ENCODE peak calls at places on chromosome 16, in eight cellular contexts. Y, Z, C, L, F, X, V and T are unnamed samples.

GRCh38 chr16:68190099-68190498 is 45.8 kb downstream of the ESRP2 start:
- DNase-seq in Y (no peak), X (no peak), V (no peak), F (no peak), L (peak; percentile 10), Z (no peak), C (no peak), T (no peak)

GRCh38 chr16:85557083-85557975 is 55.8 kb upstream of the GSE1 start:
- DNase-seq in Y (peak; percentile 55), Z (no peak), C (peak; percentile 75), X (peak; percentile 43), F (peak; percentile 63), V (no peak), L (peak; percentile 51), T (no peak)

GRCh38 chr16:24440296-24440695 is 99.1 kb upstream of the RBBP6 start:
- DNase-seq in Z (no peak), X (no peak), L (no peak), V (no peak), Y (no peak), F (no peak), C (no peak), T (no peak)

GRCh38 chr16:58462997-58463891 is 36.7 kb upstream of the NDRG4 start:
- DNase-seq in C (no peak), Y (no peak), L (peak; percentile 26), F (peak; percentile 70), X (no peak), Z (no peak), V (no peak), T (peak; percentile 53)

GRCh38 chr16:17416461-17417221 is 54.1 kb downstream of the XYLT1 start:
- DNase-seq in Z (no peak), C (no peak), L (peak; percentile 67), V (no peak), Y (peak; percentile 35), X (no peak), F (no peak), T (no peak)

GRCh38 chr16:83456934-83457333 is 350.8 kb upstream of the HSBP1 start:
- DNase-seq in V (no peak), F (no peak), Y (no peak), C (no peak), X (no peak), Z (no peak), L (no peak), T (no peak)

GRCh38 chr16:65457084-65457483 is 335.2 kb upstream of the CDH11 start:
- DNase-seq in L (no peak), Z (no peak), Y (no peak), X (no peak), F (no peak), C (no peak), V (no peak), T (no peak)

GRCh38 chr16:57834936-57835335 is 32.6 kb upstream of the KIFC3 start:
- DNase-seq in X (no peak), C (no peak), L (peak; percentile 70), F (no peak), Y (no peak), Z (no peak), V (no peak), T (peak; percentile 25)

GRCh38 chr16:72475688-72476087 is 303.7 kb upstream of the PMFBP1 start:
- DNase-seq in Y (no peak), V (no peak), L (no peak), Z (no peak), F (no peak), X (no peak), C (no peak), T (no peak)

GRCh38 chr16:85041184-85041928 is 13.8 kb downstream of the KIAA0513 start:
- DNase-seq in X (no peak), F (no peak), V (no peak), Z (no peak), Y (no peak), C (no peak), L (no peak), T (no peak)

GRCh38 chr16:81608515-81609209 is 164.1 kb downstream of the CMIP start:
- DNase-seq in C (no peak), V (peak; percentile 44), F (no peak), Z (no peak), Y (no peak), L (peak; percentile 96), X (no peak), T (no peak)

GRCh38 chr16:23567602-23568001 is 10.1 kb downstream of the UBFD1 start:
- DNase-seq in C (no peak), V (no peak), Z (no peak), F (no peak), L (no peak), Y (no peak), X (no peak), T (no peak)

GRCh38 chr16:87926246-87927194 is 9.8 kb downstream of the CA5A start:
- DNase-seq in Z (no peak), L (no peak), F (no peak), C (no peak), Y (no peak), X (no peak), V (no peak), T (no peak)

GRCh38 chr16:31568577-31569359 is 41.1 kb downstream of the AHSP start:
- DNase-seq in L (peak; percentile 3), X (peak; percentile 28), V (no peak), F (peak; percentile 52), Y (peak; percentile 26), Z (no peak), C (no peak), T (no peak)

GRCh38 chr16:28873543-28874201 is 4.6 kb upstream of the ATP2A1 start:
- DNase-seq in F (peak; percentile 87), Y (no peak), L (peak; percentile 43), C (no peak), Z (peak; percentile 38), X (no peak), V (no peak), T (no peak)

GRCh38 chr16:66335704-66336329 is 30.7 kb upstream of the CDH5 start:
- DNase-seq in X (no peak), L (no peak), Y (no peak), C (no peak), V (peak; percentile 37), F (no peak), Z (no peak), T (no peak)

GRCh38 chr16:73023320-73023719 is 24.6 kb downstream of the ZFHX3 start:
- DNase-seq in V (no peak), Z (no peak), Y (peak; percentile 2), X (no peak), L (no peak), C (no peak), F (no peak), T (no peak)

GRCh38 chr16:17518441-17518840 is 47.7 kb upstream of the XYLT1 start:
- DNase-seq in Z (no peak), V (no peak), L (peak; percentile 72), C (no peak), Y (no peak), F (no peak), X (no peak), T (no peak)

GRCh38 chr16:80990577-80990976 is 16.1 kb downstream of the CMC2 start:
- DNase-seq in C (no peak), F (no peak), L (no peak), Y (no peak), Z (no peak), V (no peak), X (no peak), T (no peak)

GRCh38 chr16:4832698-4833343 is 14.3 kb downstream of the GLYR1 start:
- DNase-seq in V (no peak), Y (no peak), C (no peak), L (no peak), Z (no peak), X (no peak), F (no peak), T (no peak)
- H3K36me3 ChIP-seq in V (peaks cover 7% of the 10 kb centered on the region), Y (no peaks in the 10 kb centered on the region), C (peaks cover 82% of the 10 kb centered on the region), L (peaks cover 55% of the 10 kb centered on the region), Z (peaks cover 53% of the 10 kb centered on the region), X (no peaks in the 10 kb centered on the region), F (peaks cover 70% of the 10 kb centered on the region), T (peaks cover 79% of the 10 kb centered on the region)

GRCh38 chr16:88968589-88969280 is 8.3 kb downstream of the CBFA2T3 start:
- DNase-seq in L (no peak), C (no peak), V (no peak), X (no peak), Z (no peak), F (no peak), Y (no peak), T (no peak)
- H3K4me3 ChIP-seq in L (no peak overlapping the region), C (no peak overlapping the region), V (no peak overlapping the region), X (no peak overlapping the region), Z (peak overlapping the region; percentile 55), F (no peak overlapping the region), Y (no peak overlapping the region), T (no peak overlapping the region)

GRCh38 chr16:19698480-19699465 is 19.3 kb downstream of the KNOP1 start:
- DNase-seq in X (no peak), Y (no peak), L (peak; percentile 79), C (no peak), F (no peak), V (no peak), Z (no peak), T (no peak)

GRCh38 chr16:19699472-19699871 is 18.6 kb downstream of the KNOP1 start:
- DNase-seq in Z (no peak), X (no peak), Y (no peak), C (no peak), F (no peak), L (no peak), V (no peak), T (no peak)

GRCh38 chr16:19703218-19703617 is 14.8 kb downstream of the KNOP1 start:
- DNase-seq in F (no peak), X (no peak), L (no peak), Z (no peak), C (no peak), Y (no peak), V (no peak), T (no peak)

GRCh38 chr16:19700319-19700781 is 17.7 kb downstream of the KNOP1 start:
- DNase-seq in C (peak; percentile 79), F (no peak), L (peak; percentile 73), Z (no peak), X (peak; percentile 65), Y (peak; percentile 43), V (no peak), T (no peak)

GRCh38 chr16:19701091-19701490 is 16.9 kb downstream of the KNOP1 start:
- DNase-seq in L (peak; percentile 43), F (no peak), Z (no peak), C (no peak), X (no peak), V (no peak), Y (no peak), T (no peak)
- H3K36me3 ChIP-seq in L (no peaks in the 10 kb centered on the region), F (peaks cover 84% of the 10 kb centered on the region), Z (peaks cover 24% of the 10 kb centered on the region), C (peaks cover 42% of the 10 kb centered on the region), X (no peaks in the 10 kb centered on the region), V (no peaks in the 10 kb centered on the region), Y (no peaks in the 10 kb centered on the region), T (peaks cover 48% of the 10 kb centered on the region)

GRCh38 chr16:22194707-22195444 is 11.2 kb upstream of the EEF2K start:
- DNase-seq in Y (no peak), F (no peak), Z (peak; percentile 13), V (no peak), X (no peak), L (no peak), C (no peak), T (no peak)
- H3K4me3 ChIP-seq in Y (no peak overlapping the region), F (no peak overlapping the region), Z (no peak overlapping the region), V (no peak overlapping the region), X (no peak overlapping the region), L (no peak overlapping the region), C (no peak overlapping the region), T (no peak overlapping the region)

DNA sequence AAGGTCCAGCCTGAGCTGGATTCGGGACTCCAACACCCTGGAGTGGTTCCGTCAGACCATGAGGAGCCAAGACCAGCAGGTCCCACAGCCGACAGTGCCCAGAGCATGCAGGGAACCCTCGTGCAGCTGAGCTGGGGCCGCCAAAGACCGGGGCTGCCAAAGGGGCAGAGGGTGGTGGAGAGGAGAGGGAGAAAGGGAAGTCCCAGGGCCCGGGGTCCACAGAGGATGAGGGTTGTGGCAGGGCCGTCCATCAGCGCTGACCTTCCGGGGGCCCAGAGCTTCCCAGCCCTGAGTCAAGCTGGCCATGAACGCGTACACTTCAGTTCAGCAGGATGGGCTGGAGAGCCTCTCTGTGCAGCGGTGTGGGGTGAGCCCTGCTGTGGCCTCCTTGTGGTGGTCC is 6.7 kb upstream of the CAPN15 start:
- DNase-seq in X (no peak), F (no peak), Y (no peak), Z (no peak), C (no peak), L (no peak), V (no peak), T (no peak)
- H3K36me3 ChIP-seq in X (no peaks in the 10 kb centered on the region), F (no peaks in the 10 kb centered on the region), Y (no peaks in the 10 kb centered on the region), Z (peaks cover 7% of the 10 kb centered on the region), C (peaks cover 45% of the 10 kb centered on the region), L (no peaks in the 10 kb centered on the region), V (no peaks in the 10 kb centered on the region), T (peaks cover 21% of the 10 kb centered on the region)